ENCODE peak calls at places on chromosomes 12 and 14, in four cellular contexts. V, C, P and D are unnamed samples.

GRCh38 chr12:86389949-86390348 is 133.8 kb upstream of the MGAT4C start:
- DNase-seq in V (no peak), C (no peak), P (no peak), D (no peak)

GRCh38 chr12:109432431-109432830 is 44.7 kb downstream of the KCTD10 start:
- DNase-seq in V (no peak), C (no peak), P (no peak), D (no peak)

GRCh38 chr14:59360923-59361794 is 104.0 kb downstream of the GPR135 start:
- DNase-seq in V (peak; percentile 27), C (no peak), P (peak; percentile 81), D (peak; percentile 64)

GRCh38 chr14:61154606-61155005 is 126.5 kb downstream of the TMEM30B start:
- DNase-seq in V (no peak), C (no peak), P (no peak), D (no peak)

GRCh38 chr12:78672033-78672432 is 192.5 kb upstream of the SYT1 start:
- DNase-seq in V (no peak), C (no peak), P (no peak), D (no peak)

GRCh38 chr14:57487771-57488170 is 5.9 kb downstream of the CCDC198 start:
- DNase-seq in V (no peak), C (no peak), P (no peak), D (peak; percentile 15)

GRCh38 chr14:45679852-45680251 is 426.9 kb upstream of the MIS18BP1 start:
- DNase-seq in V (no peak), C (no peak), P (no peak), D (peak; percentile 88)

GRCh38 chr12:132489078-132489601 is 811 bp upstream of the FBRSL1 start:
- DNase-seq in V (no peak), C (no peak), P (no peak), D (no peak)

GRCh38 chr14:98826618-98827017 is 445.4 kb downstream of the BCL11B start:
- DNase-seq in V (no peak), C (no peak), P (no peak), D (no peak)

GRCh38 chr12:64082866-64083268 is 139.2 kb downstream of the KICS2 start:
- DNase-seq in V (no peak), C (no peak), P (no peak), D (no peak)

GRCh38 chr12:47805417-47805816 is 14.3 kb downstream of the HDAC7 start:
- DNase-seq in V (no peak), C (no peak), P (no peak), D (no peak)

GRCh38 chr14:102227184-102227964 is 77.6 kb downstream of the MOK start:
- DNase-seq in V (no peak), C (no peak), P (no peak), D (no peak)

GRCh38 chr14:34247605-34248004 is 214.4 kb downstream of the SPTSSA start:
- DNase-seq in V (no peak), C (no peak), P (no peak), D (no peak)
- TF ChIP-seq CTCF in V (no peak), C (no peak), P (no peak), D (no peak)

GRCh38 chr14:100384819-100385813 is 62.0 kb downstream of the SLC25A47 start:
- DNase-seq in V (no peak), C (no peak), P (no peak), D (peak; percentile 53)
- TF ChIP-seq CTCF in V (no peak), C (peak; percentile 56), P (peak; percentile 41), D (peak; percentile 85)

GRCh38 chr12:81626406-81626805 is 132.7 kb downstream of the PPFIA2 start:
- DNase-seq in V (no peak), C (no peak), P (no peak), D (no peak)

GRCh38 chr12:81627336-81628189 is 131.6 kb downstream of the PPFIA2 start:
- DNase-seq in V (no peak), C (no peak), P (no peak), D (peak; percentile 32)
- TF ChIP-seq CTCF in V (peak; percentile 45), C (peak; percentile 82), P (no peak), D (peak; percentile 80)

DNA sequence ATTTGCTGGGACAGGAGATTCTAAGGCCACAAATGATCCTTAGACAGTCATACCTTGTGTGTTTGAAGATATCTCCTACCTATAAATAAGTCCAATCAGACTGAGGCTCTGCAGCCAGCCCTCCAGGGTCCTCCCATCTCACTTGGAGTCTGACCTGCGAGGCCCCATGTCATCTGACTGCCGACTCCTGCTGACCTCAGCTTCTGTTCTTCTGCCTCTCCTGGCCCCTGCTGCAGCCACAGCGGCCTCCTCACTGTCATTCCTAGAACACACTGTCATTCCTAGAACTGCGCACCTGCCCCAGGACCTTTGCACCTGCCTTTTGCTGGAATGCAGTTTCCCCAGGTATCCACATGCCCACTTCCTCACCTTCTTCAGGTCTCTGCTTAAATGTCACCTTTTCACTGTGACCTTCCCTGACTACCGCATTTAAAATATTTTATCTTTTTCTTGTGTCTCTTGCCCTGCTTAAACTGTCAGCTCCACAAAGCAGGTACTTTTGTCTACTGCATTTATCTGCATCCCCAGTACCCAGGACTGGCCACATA is 56.5 kb upstream of the RIN3 start:
- DNase-seq in V (no peak), C (no peak), P (no peak), D (no peak)
- TF ChIP-seq CTCF in V (no peak), C (peak; percentile 2), P (no peak), D (peak; percentile 29)

GRCh38 chr14:31788340-31788739 is 227.1 kb downstream of the NUBPL start:
- DNase-seq in V (no peak), C (no peak), P (no peak), D (no peak)
- TF ChIP-seq CTCF in V (no peak), C (no peak), P (no peak), D (no peak)

GRCh38 chr14:68894802-68895201 is 84.3 kb downstream of the ACTN1 start:
- DNase-seq in V (no peak), C (no peak), P (no peak), D (peak; percentile 56)

GRCh38 chr14:68897559-68898160 is 81.4 kb downstream of the ACTN1 start:
- DNase-seq in V (no peak), C (no peak), P (no peak), D (no peak)

GRCh38 chr14:68894123-68894522 is 85.0 kb downstream of the ACTN1 start:
- DNase-seq in V (no peak), C (no peak), P (no peak), D (no peak)

GRCh38 chr14:68895304-68895703 is 83.8 kb downstream of the ACTN1 start:
- DNase-seq in V (no peak), C (no peak), P (no peak), D (no peak)

GRCh38 chr14:68896132-68896531 is 83.0 kb downstream of the ACTN1 start:
- DNase-seq in V (no peak), C (no peak), P (no peak), D (peak; percentile 20)
- TF ChIP-seq CTCF in V (peak; percentile 56), C (peak; percentile 34), P (no peak), D (peak; percentile 72)

DNA sequence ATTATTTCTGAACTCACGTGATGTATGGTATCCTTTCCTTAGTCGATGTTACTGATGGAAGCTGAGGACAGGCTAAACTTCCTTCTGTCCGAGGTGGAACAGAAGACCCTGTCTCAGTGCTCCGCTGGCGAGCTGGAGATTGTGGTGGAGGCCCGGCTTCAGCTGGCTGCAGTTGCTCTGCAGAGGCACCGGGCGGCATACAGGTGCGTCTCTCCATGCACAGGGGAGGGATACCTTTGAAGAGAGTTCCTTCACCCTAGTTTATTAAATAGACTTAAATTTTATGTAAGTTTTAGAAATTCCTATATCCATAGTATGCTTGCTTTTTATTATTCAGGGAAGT is 186.7 kb upstream of the NEDD1 start:
- DNase-seq in V (no peak), C (no peak), P (no peak), D (no peak)
- TF ChIP-seq CTCF in V (peak; percentile 7), C (peak; percentile 12), P (no peak), D (no peak)

GRCh38 chr14:69713127-69713800 is 53.7 kb upstream of the SRSF5 start:
- DNase-seq in V (no peak), C (no peak), P (no peak), D (no peak)
- TF ChIP-seq CTCF in V (no peak), C (peak; percentile 37), P (no peak), D (no peak)